ENCODE peak calls at places on chromosomes 2 and 18, in five cellular contexts. V is activated CD8-positive, alpha-beta memory T cell treated with anti-CD3 and anti-CD28 coated beads for 4 hours; J is H7; C is NCI-H2081; N is stimulated activated CD4-positive, alpha-beta T cell treated with anti-CD3 and anti-CD28 coated beads, Interleukin-2, amount 100 ng/mL, for 48 hours. S is an unnamed sample.

GRCh38 chr2:158777077-158777476 is 18.0 kb upstream of the DAPL1 start:
- DNase-seq in N (no peak), C (no peak), J (no peak), V (no peak), S (no peak)

GRCh38 chr2:216006164-216006663 is 7.1 kb downstream of the MREG start:
- DNase-seq in J (peak; percentile 49), N (peak; percentile 32), V (no peak), C (no peak), S (no peak)

GRCh38 chr2:130759906-130760753 is 4.8 kb downstream of the AMER3 start:
- DNase-seq in V (no peak), N (no peak), C (peak; percentile 18), J (peak; percentile 29), S (no peak)

GRCh38 chr18:11512096-11513030 is 97.0 kb upstream of the SLC35G4 start:
- DNase-seq in J (no peak), C (no peak), V (no peak), N (no peak), S (no peak)

GRCh38 chr2:109378682-109379081 is 235.1 kb downstream of the SEPTIN10 start:
- DNase-seq in N (no peak), J (peak; percentile 17), C (no peak), V (no peak), S (no peak)

GRCh38 chr2:28117104-28117596 is 226.6 kb downstream of the BABAM2 start:
- DNase-seq in C (no peak), J (no peak), V (no peak), N (no peak), S (no peak)

GRCh38 chr2:191347154-191347553 is 102.0 kb downstream of the MYO1B start:
- DNase-seq in N (no peak), J (no peak), V (no peak), C (no peak), S (no peak)

GRCh38 chr2:7444614-7445013 is 527.4 kb downstream of the RNF144A start:
- DNase-seq in C (no peak), J (no peak), N (no peak), V (no peak), S (no peak)

GRCh38 chr2:121801916-121802315 is 46.5 kb downstream of the TSN start:
- DNase-seq in J (no peak), C (no peak), N (no peak), V (no peak), S (no peak)

GRCh38 chr2:28716265-28716865 is 35.3 kb upstream of the PPP1CB start:
- DNase-seq in C (peak; percentile 7), J (no peak), V (no peak), N (no peak), S (no peak)

GRCh38 chr18:2150566-2150965 is 420.7 kb downstream of the METTL4 start:
- DNase-seq in V (no peak), N (no peak), J (no peak), C (no peak), S (no peak)

GRCh38 chr2:161158882-161159281 is 1.3 kb upstream of the TANK start:
- DNase-seq in V (no peak), N (no peak), J (no peak), C (no peak), S (no peak)

GRCh38 chr2:230794472-230794871 is 70.3 kb upstream of the ITM2C start:
- DNase-seq in N (no peak), V (no peak), C (no peak), J (no peak), S (no peak)

S was measured in CMK.